ENCODE peak calls at places on chromosomes 5 and 9, in eight cellular contexts. L is GM23338; P is endothelial cell; S is fibroblast of pulmonary artery; E is WTC11; I is mucosa of descending colon; K is GM12865; U is CD4-positive, alpha-beta T cell. C is an unnamed sample.
A peak's percentile ranks its signal among the peaks of the same experiment; 100 is the strongest.

GRCh38 chr9:103574056-103574455 is 520.1 kb upstream of the SMC2 start:
- DNase-seq in U (no peak), L (no peak), E (no peak), P (no peak), I (no peak), K (no peak), S (peak; percentile 39), C (no peak)

GRCh38 chr5:110790673-110791072 is 51.9 kb downstream of the SLC25A46 start:
- DNase-seq in U (no peak), P (no peak), I (no peak), E (no peak), L (no peak), S (peak; percentile 86), K (no peak), C (no peak)

GRCh38 chr5:151470440-151470839 is 23.0 kb downstream of the SLC36A1 start:
- DNase-seq in I (no peak), E (no peak), L (no peak), S (no peak), U (no peak), K (no peak), P (no peak), C (no peak)

GRCh38 chr5:612498-613424 is 621 bp downstream of the CEP72 start:
- DNase-seq in I (no peak), P (peak; percentile 27), U (no peak), E (no peak), S (no peak), K (no peak), L (peak; percentile 60), C (no peak)

GRCh38 chr9:114046237-114046755 is 31.8 kb downstream of the AMBP start:
- DNase-seq in E (no peak), P (no peak), S (no peak), U (no peak), I (no peak), K (no peak), L (no peak), C (no peak)

GRCh38 chr5:95555553-95555952 is 652 bp downstream of the ARSK start:
- DNase-seq in U (no peak), E (no peak), S (peak; percentile 24), L (no peak), P (no peak), I (no peak), K (no peak), C (no peak)

GRCh38 chr9:89350988-89351557 is 32.8 kb downstream of the SECISBP2 start:
- DNase-seq in I (no peak), U (no peak), S (no peak), E (no peak), L (no peak), P (no peak), K (no peak), C (no peak)

GRCh38 chr5:133353741-133354140 is 258.6 kb downstream of the FSTL4 start:
- DNase-seq in E (peak; percentile 28), P (peak; percentile 49), S (no peak), K (no peak), L (peak; percentile 22), I (no peak), U (no peak), C (no peak)

GRCh38 chr5:170151105-170151831 is 45.6 kb downstream of the FOXI1 start:
- DNase-seq in I (no peak), E (peak; percentile 45), L (peak; percentile 74), U (no peak), S (peak; percentile 84), P (no peak), K (peak; percentile 70), C (no peak)

GRCh38 chr5:38922199-38922598 is 76.4 kb downstream of the OSMR start:
- DNase-seq in I (peak; percentile 45), U (peak; percentile 24), E (peak; percentile 59), K (peak; percentile 51), S (peak; percentile 68), P (peak; percentile 61), L (peak; percentile 76), C (no peak)

GRCh38 chr5:42718591-42718990 is 38.0 kb upstream of the CCDC152 start:
- DNase-seq in P (no peak), L (no peak), S (peak; percentile 10), U (no peak), E (no peak), I (no peak), K (peak; percentile 74), C (no peak)

GRCh38 chr9:89814340-89815040 is 209.7 kb downstream of the GADD45G start:
- DNase-seq in L (no peak), E (no peak), I (no peak), U (no peak), P (no peak), K (peak; percentile 15), S (peak; percentile 31), C (no peak)

GRCh38 chr9:117869287-117869686 is 165.1 kb downstream of the TLR4 start:
- DNase-seq in S (no peak), U (no peak), L (no peak), K (no peak), P (no peak), E (peak; percentile 13), I (no peak), C (no peak)

GRCh38 chr5:13510616-13511015 is 433.9 kb downstream of the DNAH5 start:
- DNase-seq in L (no peak), I (no peak), K (no peak), S (no peak), U (no peak), P (no peak), E (no peak), C (no peak)

GRCh38 chr9:13278023-13278367 is 1.5 kb downstream of the MPDZ start:
- DNase-seq in U (no peak), L (no peak), E (no peak), K (no peak), P (no peak), I (no peak), S (peak; percentile 80), C (no peak)

GRCh38 chr9:121201045-121201737 is 478 bp downstream of the RAB14 start:
- DNase-seq in P (peak; percentile 49), U (peak; percentile 58), L (peak; percentile 60), K (peak; percentile 53), E (peak; percentile 45), I (peak; percentile 81), S (no peak), C (peak; percentile 57)

GRCh38 chr5:128491291-128491690 is 46.8 kb downstream of the FBN2 start:
- DNase-seq in L (peak; percentile 22), U (no peak), I (no peak), K (peak; percentile 19), S (peak; percentile 56), P (peak; percentile 5), E (no peak), C (no peak)

GRCh38 chr5:68252678-68253520 is 37.3 kb downstream of the PIK3R1 start:
- DNase-seq in L (peak; percentile 91), P (peak; percentile 58), K (peak; percentile 73), S (peak; percentile 85), I (no peak), U (peak; percentile 41), E (peak; percentile 67), C (no peak)

GRCh38 chr9:112542893-112543292 is 56.3 kb downstream of the KIAA1958 start:
- DNase-seq in L (no peak), I (no peak), U (no peak), K (peak; percentile 5), E (no peak), P (no peak), S (no peak), C (no peak)

GRCh38 chr5:110441035-110441434 is 285.4 kb downstream of the TMEM232 start:
- DNase-seq in L (peak; percentile 85), P (peak; percentile 30), S (peak; percentile 44), U (no peak), I (no peak), K (peak; percentile 62), E (peak; percentile 28), C (no peak)

GRCh38 chr5:2756211-2756746 is 4.8 kb upstream of the IRX2 start:
- DNase-seq in P (peak; percentile 43), E (peak; percentile 79), L (peak; percentile 95), K (no peak), U (no peak), I (no peak), S (peak; percentile 52), C (no peak)

DNA sequence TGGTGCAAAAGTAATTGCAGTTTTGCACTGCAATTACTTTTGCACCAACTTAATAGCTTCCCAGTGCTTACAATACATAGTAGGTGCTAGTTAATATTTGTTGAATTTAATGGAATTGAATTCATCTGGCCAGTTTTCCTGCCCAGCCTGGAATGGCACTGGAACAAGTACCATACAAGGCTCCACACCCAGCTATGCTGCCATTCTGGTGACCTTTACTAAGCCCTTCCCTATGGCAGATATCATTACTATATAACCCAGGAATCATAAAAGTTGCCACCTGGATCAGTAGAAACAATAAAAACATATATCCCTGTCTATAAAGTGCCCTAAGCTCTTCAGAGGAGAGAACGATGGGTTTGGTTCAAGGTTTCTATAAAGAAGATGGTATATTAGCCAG is 22.4 kb upstream of the TRIM36 start:
- DNase-seq in E (no peak), P (no peak), U (no peak), S (no peak), K (no peak), L (no peak), I (no peak), C (no peak)
- TF ChIP-seq CTCF in E (no peak), P (no peak), U (no peak), S (no peak), K (no peak), L (no peak), I (no peak), C (no peak)

GRCh38 chr9:115254781-115255180 is 136.8 kb upstream of the TNC start:
- DNase-seq in S (no peak), L (no peak), K (no peak), I (no peak), E (no peak), U (no peak), P (no peak), C (no peak)

GRCh38 chr9:115254217-115254616 is 136.3 kb upstream of the TNC start:
- DNase-seq in U (no peak), L (no peak), I (no peak), P (no peak), E (no peak), K (no peak), S (no peak), C (no peak)

DNA sequence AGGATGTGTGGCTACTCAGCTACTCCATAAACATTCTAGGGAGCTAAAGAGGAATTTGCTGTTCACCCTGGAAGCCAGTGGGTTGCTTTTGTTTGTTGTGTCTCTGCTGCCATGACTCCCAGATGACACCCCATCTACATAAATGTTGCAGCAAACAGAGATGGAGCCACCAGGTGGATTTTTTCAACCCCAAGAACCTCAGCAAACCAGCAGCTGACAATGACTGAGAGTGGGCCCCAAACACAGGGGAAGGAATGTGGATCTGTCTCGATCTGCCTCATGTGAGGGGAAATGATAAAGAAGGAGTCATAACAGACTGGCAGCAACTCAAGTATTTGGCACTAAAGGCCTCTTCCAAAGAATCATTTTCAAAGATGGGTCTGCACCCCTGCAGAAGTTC is 132.7 kb upstream of the TNC start:
- DNase-seq in P (no peak), I (no peak), U (no peak), E (no peak), L (peak; percentile 48), K (no peak), S (peak; percentile 95), C (no peak)
- TF ChIP-seq CTCF in P (no peak), I (no peak), U (no peak), E (no peak), L (no peak), K (no peak), S (no peak), C (no peak)

GRCh38 chr9:124754289-124754688 is 16.8 kb downstream of the NR6A1 start:
- DNase-seq in U (no peak), P (no peak), E (no peak), K (no peak), I (no peak), S (peak; percentile 46), L (no peak), C (no peak)
- TF ChIP-seq CTCF in U (no peak), P (no peak), E (no peak), K (no peak), I (no peak), S (peak; percentile 67), L (peak; percentile 62), C (no peak)

GRCh38 chr5:157828949-157829639 is 29.9 kb downstream of the CLINT1 start:
- DNase-seq in E (peak; percentile 38), K (peak; percentile 8), S (no peak), U (no peak), P (peak; percentile 26), I (no peak), L (peak; percentile 78), C (no peak)
- TF ChIP-seq CTCF in E (peak; percentile 39), K (peak; percentile 27), S (peak; percentile 34), U (peak; percentile 20), P (peak; percentile 33), I (no peak), L (peak; percentile 68), C (no peak)